ENCODE peak calls at places on chromosomes 6 and 20, in four cellular contexts. B is neural progenitor cell, X is OCI-LY7, K is hepatocyte. R is an unnamed sample.

GRCh38 chr6:147222160-147222838 is 18.1 kb downstream of the STXBP5 start:
- DNase-seq in B (no peak), X (no peak), K (peak), R (peak)

GRCh38 chr6:32210191-32210601 is 13.7 kb downstream of the NOTCH4 start:
- DNase-seq in B (no peak), X (no peak), K (no peak), R (no peak)

GRCh38 chr6:111423055-111423633 is 59.9 kb downstream of the REV3L start:
- DNase-seq in B (no peak), X (no peak), K (no peak), R (peak)

GRCh38 chr20:5002077-5002413 is 735 bp upstream of the SLC23A2 start:
- DNase-seq in B (peak), X (no peak), K (no peak), R (no peak)

GRCh38 chr20:16929756-16930155 is 181.6 kb downstream of the OTOR start:
- DNase-seq in B (no peak), X (no peak), K (no peak), R (peak)

GRCh38 chr6:155152211-155153076 is 111.4 kb upstream of the CLDN20 start:
- DNase-seq in B (peak), X (peak), K (no peak), R (no peak)

GRCh38 chr20:40591104-40591503 is 97.9 kb downstream of the MAFB start:
- DNase-seq in B (no peak), X (no peak), K (no peak), R (no peak)

GRCh38 chr6:144331610-144332009 is 46.5 kb downstream of the UTRN start:
- DNase-seq in B (no peak), X (no peak), K (no peak), R (peak)

GRCh38 chr6:63347599-63347998 is 27.8 kb upstream of the LGSN start:
- DNase-seq in B (no peak), X (no peak), K (peak), R (peak)

GRCh38 chr20:63518351-63518861 is 2.2 kb upstream of the PPDPF start:
- DNase-seq in B (peak), X (no peak), K (no peak), R (no peak)
- TF ChIP-seq CTCF in B (no peak), X (no peak), K (no peak), R (no peak)

DNA sequence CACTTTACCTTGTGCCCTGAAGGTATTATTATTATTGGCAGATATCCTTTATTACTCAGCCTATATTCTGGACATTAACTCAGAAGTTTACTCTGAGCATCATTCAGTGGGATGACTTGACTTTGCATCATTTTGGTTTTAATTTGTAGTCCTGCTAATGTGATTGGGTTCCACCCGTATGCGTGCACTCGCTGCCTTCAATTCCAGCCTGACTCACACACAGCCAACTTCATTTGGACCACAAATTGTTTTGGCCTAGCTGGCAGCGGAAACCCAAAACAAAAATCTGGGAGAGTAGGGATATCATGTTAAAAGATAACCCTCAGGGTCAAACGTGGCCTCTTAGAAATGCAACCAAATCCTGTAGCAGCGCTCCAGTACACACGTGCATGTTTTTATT is 704.4 kb upstream of the SLC35B3 start:
- DNase-seq in B (no peak), X (no peak), K (no peak), R (peak)
- TF ChIP-seq EZH2phosphoT487 in B (no peak), X (no peak), K (no peak), R (no peak)

DNA sequence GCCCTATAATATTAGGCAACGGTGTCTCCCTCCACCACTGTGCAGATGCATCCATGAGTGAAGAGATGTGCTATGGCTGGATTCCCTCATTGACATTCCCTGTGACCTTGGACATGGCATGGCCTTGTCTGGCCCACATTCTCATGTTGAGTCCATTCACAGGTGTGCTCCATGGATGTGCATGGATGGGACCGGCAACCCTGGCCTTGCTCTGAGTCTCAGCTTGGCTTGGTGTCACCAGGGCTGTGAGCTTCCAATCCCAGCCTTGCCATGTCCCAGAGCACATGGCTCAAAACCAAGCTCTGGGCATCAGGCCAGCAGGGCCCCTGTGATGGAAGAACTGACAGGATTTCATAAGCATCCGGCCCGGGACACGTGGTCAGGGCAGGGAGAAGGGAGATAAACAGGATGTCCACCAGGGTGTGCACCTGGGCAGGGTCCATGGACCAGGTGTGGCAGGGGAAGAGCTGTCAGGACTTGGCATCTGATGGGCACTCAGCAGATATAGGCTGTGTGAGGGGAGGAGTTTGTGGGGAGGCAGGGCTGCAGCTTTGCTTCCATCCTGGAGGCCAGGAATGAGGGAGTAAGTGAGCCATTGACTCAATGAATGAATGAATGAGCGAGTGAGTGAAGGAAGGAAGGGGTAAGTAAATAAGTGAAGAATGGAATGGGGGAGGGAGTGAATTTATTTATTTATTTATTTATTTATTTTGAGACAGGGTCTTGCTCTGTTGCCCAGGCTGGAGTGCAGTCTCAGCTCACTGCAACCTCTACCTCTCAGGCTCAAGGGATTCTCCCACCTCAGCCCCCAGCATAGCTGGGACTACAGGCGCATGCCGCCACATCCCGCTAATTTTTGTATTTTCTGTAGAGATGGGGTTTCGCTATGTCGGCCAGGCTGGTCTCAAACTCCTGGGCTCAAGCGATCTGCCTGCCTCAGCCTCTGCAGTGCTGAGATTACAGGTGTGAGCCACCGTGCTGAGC is 15.7 kb downstream of the NRSN2 start:
- DNase-seq in B (no peak), X (peak), K (peak), R (peak)
- TF ChIP-seq CTCF in B (peak), X (peak), K (peak), R (peak)

DNA sequence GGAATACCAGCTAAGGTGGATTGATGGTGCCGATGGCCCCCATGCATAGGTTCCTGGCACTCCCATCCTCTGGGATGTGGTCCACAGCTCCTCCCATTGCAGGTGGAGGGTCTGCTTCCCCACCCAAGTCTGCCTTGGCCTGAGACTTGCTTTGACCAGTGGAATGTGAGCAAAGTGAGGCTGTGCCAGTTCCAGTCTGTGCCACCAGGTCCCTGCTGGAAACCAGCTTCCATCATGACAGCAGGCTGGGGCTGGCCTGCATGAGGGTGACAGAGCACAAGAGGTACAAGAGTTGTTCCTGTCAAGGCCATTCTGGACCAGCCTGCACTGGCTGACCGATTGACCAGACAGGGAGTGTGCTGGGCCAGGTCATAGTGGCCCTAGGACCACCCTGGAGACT is 27.0 kb upstream of the CCR6 start:
- DNase-seq in B (no peak), X (no peak), K (no peak), R (no peak)
- TF ChIP-seq EZH2phosphoT487 in B (no peak), X (no peak), K (no peak), R (no peak)

GRCh38 chr6:118968416-118968815 is 33.5 kb upstream of the MCM9 start:
- DNase-seq in B (peak), X (peak), K (peak), R (peak)
- TF ChIP-seq CTCF in B (peak), X (peak), K (peak), R (peak)